ENCODE peak calls at places on chromosome 15, in six cellular contexts. One of them, this sample, is unnamed.

GRCh38 chr15:58038426-58039106 is 26.9 kb downstream of the ALDH1A2 start:
- DNase-seq in hepatocyte: peak
- DNase-seq in HCT116: no peak
- DNase-seq in SK-N-MC: no peak
- DNase-seq in HepG2: no peak
- DNase-seq in fibroblast of lung: peak
- DNase-seq in this sample: peak

GRCh38 chr15:56243117-56243773 is 434 bp downstream of the RFX7 start:
- DNase-seq in hepatocyte: peak
- DNase-seq in HCT116: no peak
- DNase-seq in SK-N-MC: no peak
- DNase-seq in HepG2: no peak
- DNase-seq in fibroblast of lung: peak
- DNase-seq in this sample: no peak

GRCh38 chr15:96086164-96086563 is 244.3 kb upstream of the NR2F2 start:
- DNase-seq in hepatocyte: no peak
- DNase-seq in HCT116: no peak
- DNase-seq in SK-N-MC: no peak
- DNase-seq in HepG2: no peak
- DNase-seq in fibroblast of lung: no peak
- DNase-seq in this sample: no peak

GRCh38 chr15:47983533-47983932 is 137.3 kb upstream of the SLC24A5 start:
- DNase-seq in hepatocyte: no peak
- DNase-seq in HCT116: no peak
- DNase-seq in SK-N-MC: no peak
- DNase-seq in HepG2: no peak
- DNase-seq in fibroblast of lung: no peak
- DNase-seq in this sample: peak

GRCh38 chr15:89628791-89629715 is 26.2 kb downstream of the KIF7 start:
- DNase-seq in hepatocyte: no peak
- DNase-seq in HCT116: no peak
- DNase-seq in SK-N-MC: no peak
- DNase-seq in HepG2: no peak
- DNase-seq in fibroblast of lung: no peak
- DNase-seq in this sample: no peak

GRCh38 chr15:71595846-71596553 is 214.4 kb upstream of the NR2E3 start:
- DNase-seq in hepatocyte: no peak
- DNase-seq in HCT116: no peak
- DNase-seq in SK-N-MC: no peak
- DNase-seq in HepG2: no peak
- DNase-seq in fibroblast of lung: peak
- DNase-seq in this sample: no peak

GRCh38 chr15:74541494-74542191 is 623 bp downstream of the ARID3B start:
- DNase-seq in hepatocyte: peak
- DNase-seq in HCT116: no peak
- DNase-seq in SK-N-MC: no peak
- DNase-seq in HepG2: peak
- DNase-seq in fibroblast of lung: peak
- DNase-seq in this sample: peak

GRCh38 chr15:88648357-88649214 is 9.8 kb downstream of the ISG20 start:
- DNase-seq in hepatocyte: peak
- DNase-seq in HCT116: no peak
- DNase-seq in SK-N-MC: no peak
- DNase-seq in HepG2: no peak
- DNase-seq in fibroblast of lung: peak
- DNase-seq in this sample: peak

GRCh38 chr15:73699249-73700040 is 15.3 kb downstream of the CD276 start:
- DNase-seq in hepatocyte: no peak
- DNase-seq in HCT116: no peak
- DNase-seq in SK-N-MC: no peak
- DNase-seq in HepG2: no peak
- DNase-seq in fibroblast of lung: no peak
- DNase-seq in this sample: no peak

GRCh38 chr15:73924258-73924921 is 1.9 kb upstream of the LOXL1 start:
- DNase-seq in hepatocyte: peak
- DNase-seq in HCT116: no peak
- DNase-seq in SK-N-MC: no peak
- DNase-seq in HepG2: no peak
- DNase-seq in fibroblast of lung: peak
- DNase-seq in this sample: peak

GRCh38 chr15:43215961-43216360 is 4.9 kb downstream of the EPB42 start:
- DNase-seq in hepatocyte: no peak
- DNase-seq in HCT116: no peak
- DNase-seq in SK-N-MC: no peak
- DNase-seq in HepG2: no peak
- DNase-seq in fibroblast of lung: peak
- DNase-seq in this sample: peak

GRCh38 chr15:92682772-92683510 is 27.4 kb upstream of the FAM174B start:
- DNase-seq in hepatocyte: no peak
- DNase-seq in HCT116: no peak
- DNase-seq in SK-N-MC: no peak
- DNase-seq in HepG2: no peak
- DNase-seq in fibroblast of lung: no peak
- DNase-seq in this sample: no peak

GRCh38 chr15:91694829-91695205 is 158.7 kb upstream of the SLCO3A1 start:
- DNase-seq in hepatocyte: peak
- DNase-seq in HCT116: no peak
- DNase-seq in SK-N-MC: peak
- DNase-seq in HepG2: peak
- DNase-seq in fibroblast of lung: peak
- DNase-seq in this sample: peak

GRCh38 chr15:62469874-62470688 is 305.0 kb upstream of the C2CD4B start:
- DNase-seq in hepatocyte: no peak
- DNase-seq in HCT116: peak
- DNase-seq in SK-N-MC: no peak
- DNase-seq in HepG2: peak
- DNase-seq in fibroblast of lung: peak
- DNase-seq in this sample: peak

GRCh38 chr15:64430000-64430735 is 30.2 kb upstream of the ZNF609 start:
- DNase-seq in hepatocyte: peak
- DNase-seq in HCT116: no peak
- DNase-seq in SK-N-MC: peak
- DNase-seq in HepG2: no peak
- DNase-seq in fibroblast of lung: peak
- DNase-seq in this sample: no peak

GRCh38 chr15:97030251-97030650 is 699.8 kb downstream of the NR2F2 start:
- DNase-seq in hepatocyte: no peak
- DNase-seq in HCT116: no peak
- DNase-seq in SK-N-MC: no peak
- DNase-seq in HepG2: no peak
- DNase-seq in fibroblast of lung: no peak
- DNase-seq in this sample: peak

GRCh38 chr15:90266061-90266431 is 574 bp downstream of the NGRN start:
- DNase-seq in hepatocyte: no peak
- DNase-seq in HCT116: peak
- DNase-seq in SK-N-MC: no peak
- DNase-seq in HepG2: no peak
- DNase-seq in fibroblast of lung: peak
- DNase-seq in this sample: peak

GRCh38 chr15:47908950-47909670 is 191.8 kb downstream of the SEMA6D start:
- DNase-seq in hepatocyte: no peak
- DNase-seq in HCT116: no peak
- DNase-seq in SK-N-MC: no peak
- DNase-seq in HepG2: no peak
- DNase-seq in fibroblast of lung: no peak
- DNase-seq in this sample: peak

GRCh38 chr15:90620379-90621134 is 90.8 kb downstream of the CRTC3 start:
- DNase-seq in hepatocyte: no peak
- DNase-seq in HCT116: no peak
- DNase-seq in SK-N-MC: no peak
- DNase-seq in HepG2: no peak
- DNase-seq in fibroblast of lung: no peak
- DNase-seq in this sample: no peak

GRCh38 chr15:57403532-57403931 is 27.2 kb downstream of the CGNL1 start:
- DNase-seq in hepatocyte: no peak
- DNase-seq in HCT116: no peak
- DNase-seq in SK-N-MC: no peak
- DNase-seq in HepG2: no peak
- DNase-seq in fibroblast of lung: no peak
- DNase-seq in this sample: no peak

GRCh38 chr15:36774765-36775164 is 195.3 kb downstream of the CDIN1 start:
- DNase-seq in hepatocyte: no peak
- DNase-seq in HCT116: no peak
- DNase-seq in SK-N-MC: no peak
- DNase-seq in HepG2: no peak
- DNase-seq in fibroblast of lung: no peak
- DNase-seq in this sample: no peak

GRCh38 chr15:22241451-22241850 is 161.1 kb downstream of the OR4M2 start:
- DNase-seq in hepatocyte: no peak
- DNase-seq in HCT116: no peak
- DNase-seq in SK-N-MC: no peak
- DNase-seq in HepG2: no peak
- DNase-seq in fibroblast of lung: no peak
- DNase-seq in this sample: no peak

GRCh38 chr15:83443076-83443847 is 3.9 kb upstream of the SH3GL3 start:
- DNase-seq in hepatocyte: no peak
- DNase-seq in HCT116: no peak
- DNase-seq in SK-N-MC: no peak
- DNase-seq in HepG2: no peak
- DNase-seq in fibroblast of lung: peak
- DNase-seq in this sample: no peak

GRCh38 chr15:80984856-80985255 is 4.8 kb downstream of the MESD start:
- DNase-seq in hepatocyte: no peak
- DNase-seq in HCT116: no peak
- DNase-seq in SK-N-MC: no peak
- DNase-seq in HepG2: no peak
- DNase-seq in fibroblast of lung: no peak
- DNase-seq in this sample: no peak

GRCh38 chr15:29045717-29046116 is 159.9 kb downstream of the APBA2 start:
- DNase-seq in hepatocyte: no peak
- DNase-seq in HCT116: no peak
- DNase-seq in SK-N-MC: no peak
- DNase-seq in HepG2: no peak
- DNase-seq in fibroblast of lung: peak
- DNase-seq in this sample: peak

GRCh38 chr15:32872606-32873291 is 154.9 kb downstream of the GREM1 start:
- DNase-seq in hepatocyte: peak
- DNase-seq in HCT116: no peak
- DNase-seq in SK-N-MC: no peak
- DNase-seq in HepG2: no peak
- DNase-seq in fibroblast of lung: peak
- DNase-seq in this sample: no peak

GRCh38 chr15:67828969-67829646 is 3.8 kb downstream of the SKOR1 start:
- DNase-seq in hepatocyte: no peak
- DNase-seq in HCT116: no peak
- DNase-seq in SK-N-MC: no peak
- DNase-seq in HepG2: no peak
- DNase-seq in fibroblast of lung: no peak
- DNase-seq in this sample: no peak
- TF ChIP-seq EZH2 in hepatocyte: peak
- TF ChIP-seq EZH2 in HCT116: no peak
- TF ChIP-seq EZH2 in SK-N-MC: no peak
- TF ChIP-seq EZH2 in HepG2: no peak
- TF ChIP-seq EZH2 in fibroblast of lung: peak
- TF ChIP-seq EZH2 in this sample: no peak

DNA sequence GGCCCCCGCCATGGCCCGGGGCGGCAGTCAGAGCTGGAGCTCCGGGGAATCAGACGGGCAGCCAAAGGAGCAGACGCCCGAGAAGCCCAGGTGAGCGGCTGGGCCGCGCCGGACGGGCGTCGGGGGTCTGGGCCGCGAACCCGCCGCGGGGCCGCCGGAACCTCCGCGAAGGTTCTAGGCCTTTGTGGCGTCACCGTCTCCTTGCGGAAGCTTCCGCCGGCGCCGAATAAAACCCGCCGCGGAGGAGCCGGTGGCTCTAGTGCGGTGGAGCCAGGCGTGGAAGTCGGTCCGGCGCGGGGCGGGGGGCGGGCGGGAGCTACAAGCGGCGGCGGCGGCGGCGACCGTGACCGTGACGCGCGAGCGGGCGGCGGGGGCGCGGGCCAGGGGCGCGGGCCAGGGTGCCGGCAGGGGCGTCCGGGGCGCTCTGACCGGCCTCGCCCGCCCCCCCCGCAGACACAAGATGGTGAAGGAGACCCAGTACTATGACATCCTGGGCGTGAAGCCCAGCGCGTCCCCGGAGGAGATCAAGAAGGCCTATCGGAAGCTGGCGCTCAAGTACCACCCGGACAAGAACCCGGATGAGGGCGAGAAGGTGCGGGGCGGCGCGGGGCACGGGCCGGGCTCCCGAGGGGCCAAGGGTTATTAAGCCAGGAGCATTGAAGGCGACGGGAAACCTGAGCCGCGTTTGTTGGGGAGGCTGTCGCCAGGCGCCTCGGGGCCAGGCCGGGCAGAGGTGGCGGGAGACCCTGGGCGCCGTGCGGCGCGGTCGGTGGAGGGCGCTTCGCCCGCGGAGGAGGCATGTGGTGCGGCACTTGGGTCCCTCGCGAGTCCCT is at the start of gene DNAJA4:
- DNase-seq in hepatocyte: peak
- DNase-seq in HCT116: no peak
- DNase-seq in SK-N-MC: no peak
- DNase-seq in HepG2: no peak
- DNase-seq in fibroblast of lung: peak
- DNase-seq in this sample: no peak
- TF ChIP-seq EZH2 in hepatocyte: no peak
- TF ChIP-seq EZH2 in HCT116: no peak
- TF ChIP-seq EZH2 in SK-N-MC: no peak
- TF ChIP-seq EZH2 in HepG2: no peak
- TF ChIP-seq EZH2 in fibroblast of lung: peak
- TF ChIP-seq EZH2 in this sample: no peak

GRCh38 chr15:78265137-78265460 is 737 bp downstream of the DNAJA4 start:
- DNase-seq in hepatocyte: no peak
- DNase-seq in HCT116: no peak
- DNase-seq in SK-N-MC: no peak
- DNase-seq in HepG2: no peak
- DNase-seq in fibroblast of lung: no peak
- DNase-seq in this sample: no peak
- TF ChIP-seq EZH2 in hepatocyte: no peak
- TF ChIP-seq EZH2 in HCT116: no peak
- TF ChIP-seq EZH2 in SK-N-MC: no peak
- TF ChIP-seq EZH2 in HepG2: no peak
- TF ChIP-seq EZH2 in fibroblast of lung: no peak
- TF ChIP-seq EZH2 in this sample: no peak

DNA sequence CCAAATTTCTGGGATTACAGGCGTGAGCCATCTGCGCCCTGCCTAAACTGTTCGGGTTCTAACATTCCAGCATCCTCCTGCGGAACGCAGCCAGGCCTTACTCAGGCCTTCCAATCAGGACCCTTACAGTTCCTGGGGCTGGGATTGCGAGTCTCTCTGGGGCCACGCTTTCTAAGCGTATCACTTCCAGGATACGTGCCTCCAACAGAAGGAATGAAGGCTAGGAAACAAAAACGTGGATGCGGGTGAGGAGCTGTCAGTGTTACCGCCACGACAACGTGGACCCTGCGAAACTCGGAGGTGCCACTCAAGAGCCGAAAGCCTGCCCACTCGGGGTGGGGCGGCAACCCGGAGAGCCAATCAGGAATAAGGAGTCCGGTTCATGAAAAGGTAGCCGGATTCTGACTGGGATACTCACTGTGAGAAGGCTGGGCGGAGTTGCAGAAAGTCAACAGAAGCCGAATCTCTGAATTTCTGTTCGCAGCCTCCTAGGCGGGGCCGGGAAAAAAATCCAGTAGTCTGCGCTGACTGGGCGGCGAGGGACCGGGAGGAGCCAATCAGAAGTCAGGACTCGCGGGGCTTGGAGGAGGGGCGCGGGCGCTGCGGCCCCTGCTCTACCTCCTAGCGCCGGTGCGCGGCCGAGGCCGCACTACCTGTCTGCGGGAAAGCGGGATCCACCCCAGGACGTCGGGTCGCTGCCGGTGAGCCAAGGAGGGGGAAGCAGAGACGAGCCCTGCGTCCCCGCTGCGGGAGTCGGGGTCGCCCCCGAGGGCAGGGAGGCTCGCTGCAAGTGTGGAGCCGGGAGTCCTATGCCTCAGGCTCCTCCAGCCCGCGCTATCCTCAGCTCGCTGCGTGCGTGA is at the start of gene HYKK:
- DNase-seq in hepatocyte: peak
- DNase-seq in HCT116: peak
- DNase-seq in SK-N-MC: peak
- DNase-seq in HepG2: peak
- DNase-seq in fibroblast of lung: peak
- DNase-seq in this sample: peak
- TF ChIP-seq EZH2 in hepatocyte: no peak
- TF ChIP-seq EZH2 in HCT116: no peak
- TF ChIP-seq EZH2 in SK-N-MC: no peak
- TF ChIP-seq EZH2 in HepG2: no peak
- TF ChIP-seq EZH2 in fibroblast of lung: no peak
- TF ChIP-seq EZH2 in this sample: no peak